ENCODE peak calls at places on chromosome 14, in four cellular contexts. I, J, O and H are unnamed samples.

GRCh38 chr14:53695692-53696091 is 260.9 kb downstream of the BMP4 start:
- DNase-seq in I (no peak), J (no peak), O (no peak), H (no peak)

GRCh38 chr14:49920935-49921334 is 28.1 kb downstream of the ARF6 start:
- DNase-seq in I (no peak), J (no peak), O (peak), H (no peak)

GRCh38 chr14:34489324-34489723 is 27.3 kb upstream of the SPTSSA start:
- DNase-seq in I (peak), J (no peak), O (no peak), H (no peak)

GRCh38 chr14:104343690-104344640 is 205.6 kb downstream of the KIF26A start:
- DNase-seq in I (no peak), J (no peak), O (no peak), H (no peak)

GRCh38 chr14:21034707-21035106 is at the start of gene RNASE13:
- DNase-seq in I (no peak), J (no peak), O (no peak), H (no peak)

GRCh38 chr14:87351007-87351406 is 642.0 kb downstream of the GALC start:
- DNase-seq in I (no peak), J (no peak), O (no peak), H (no peak)

GRCh38 chr14:74913986-74914573 is 9.0 kb downstream of the RPS6KL1 start:
- DNase-seq in I (peak), J (peak), O (peak), H (peak)

GRCh38 chr14:94124582-94125377 is 4.6 kb downstream of the IFI27L2 start:
- DNase-seq in I (no peak), J (no peak), O (no peak), H (no peak)

GRCh38 chr14:26286066-26286791 is 311.6 kb downstream of the NOVA1 start:
- DNase-seq in I (peak), J (no peak), O (no peak), H (no peak)

GRCh38 chr14:95052016-95052585 is 105.2 kb downstream of the DICER1 start:
- DNase-seq in I (no peak), J (no peak), O (no peak), H (no peak)

GRCh38 chr14:56216631-56217379 is 98.6 kb downstream of the PELI2 start:
- DNase-seq in I (peak), J (no peak), O (no peak), H (no peak)

GRCh38 chr14:23559010-23559920 is 3.2 kb downstream of the THTPA start:
- DNase-seq in I (peak), J (no peak), O (peak), H (peak)

GRCh38 chr14:99242816-99243795 is 28.9 kb downstream of the BCL11B start:
- DNase-seq in I (no peak), J (no peak), O (no peak), H (no peak)

GRCh38 chr14:103095210-103095778 is 769 bp downstream of the EXOC3L4 start:
- DNase-seq in I (no peak), J (no peak), O (no peak), H (no peak)

GRCh38 chr14:91410781-91411536 is 6.7 kb downstream of the CCDC88C start:
- DNase-seq in I (no peak), J (no peak), O (no peak), H (no peak)

GRCh38 chr14:32244404-32244803 is 41.3 kb upstream of the RNU6-8 start:
- DNase-seq in I (peak), J (no peak), O (no peak), H (no peak)

GRCh38 chr14:76584271-76584702 is 177.0 kb upstream of the VASH1 start:
- DNase-seq in I (no peak), J (no peak), O (no peak), H (no peak)

GRCh38 chr14:74964787-74965769 is 9.7 kb upstream of the PGF start:
- DNase-seq in I (no peak), J (no peak), O (no peak), H (no peak)

GRCh38 chr14:77882098-77882497 is 82.2 kb downstream of the ADCK1 start:
- DNase-seq in I (no peak), J (no peak), O (no peak), H (no peak)

GRCh38 chr14:99884834-99885648 is 91.8 kb downstream of the EML1 start:
- DNase-seq in I (peak), J (peak), O (peak), H (peak)

GRCh38 chr14:26130690-26131089 is 467.1 kb downstream of the NOVA1 start:
- DNase-seq in I (no peak), J (no peak), O (no peak), H (no peak)

GRCh38 chr14:41606249-41607118 is at the start of gene LRFN5:
- DNase-seq in I (peak), J (no peak), O (no peak), H (peak)

GRCh38 chr14:25303934-25304333 is 254.0 kb upstream of the STXBP6 start:
- DNase-seq in I (no peak), J (no peak), O (no peak), H (no peak)

GRCh38 chr14:52871606-52872005 is 79.2 kb downstream of the FERMT2 start:
- DNase-seq in I (no peak), J (no peak), O (no peak), H (no peak)

GRCh38 chr14:95018845-95019244 is 138.5 kb downstream of the DICER1 start:
- DNase-seq in I (no peak), J (peak), O (no peak), H (no peak)

GRCh38 chr14:90726656-90727055 is 89.6 kb downstream of the TTC7B start:
- DNase-seq in I (peak), J (no peak), O (no peak), H (no peak)

GRCh38 chr14:89011727-89012271 is 187.3 kb downstream of the TTC8 start:
- DNase-seq in I (no peak), J (no peak), O (no peak), H (no peak)

GRCh38 chr14:89013698-89014569 is 189.5 kb downstream of the TTC8 start:
- DNase-seq in I (no peak), J (no peak), O (no peak), H (no peak)

GRCh38 chr14:89012272-89013097 is 188.0 kb downstream of the TTC8 start:
- DNase-seq in I (no peak), J (no peak), O (no peak), H (no peak)

GRCh38 chr14:89014570-89014847 is 190.1 kb downstream of the TTC8 start:
- DNase-seq in I (no peak), J (no peak), O (no peak), H (no peak)

DNA sequence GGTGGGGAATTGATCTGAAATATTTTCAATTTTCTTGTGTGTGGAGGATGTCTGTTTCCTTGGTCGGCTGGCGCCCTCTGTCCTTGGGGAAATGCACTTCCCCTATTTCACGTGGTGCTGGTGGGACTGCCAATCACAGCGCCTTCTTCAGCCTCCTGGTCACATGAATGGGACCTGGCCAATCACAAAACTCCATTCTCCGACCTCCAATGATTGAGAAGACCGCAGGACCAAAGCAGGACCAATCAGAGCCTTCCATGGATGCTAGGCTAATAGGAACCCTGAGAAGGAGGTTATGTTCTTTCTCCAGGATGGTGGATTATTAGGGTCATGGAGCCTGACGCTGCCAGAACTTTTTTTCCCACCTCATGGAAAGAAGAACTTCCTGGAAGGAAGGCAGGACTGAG is 188.7 kb downstream of the TTC8 start:
- DNase-seq in I (peak), J (no peak), O (no peak), H (no peak)
- TF ChIP-seq CTCF in I (peak), J (peak), O (no peak), H (no peak)

DNA sequence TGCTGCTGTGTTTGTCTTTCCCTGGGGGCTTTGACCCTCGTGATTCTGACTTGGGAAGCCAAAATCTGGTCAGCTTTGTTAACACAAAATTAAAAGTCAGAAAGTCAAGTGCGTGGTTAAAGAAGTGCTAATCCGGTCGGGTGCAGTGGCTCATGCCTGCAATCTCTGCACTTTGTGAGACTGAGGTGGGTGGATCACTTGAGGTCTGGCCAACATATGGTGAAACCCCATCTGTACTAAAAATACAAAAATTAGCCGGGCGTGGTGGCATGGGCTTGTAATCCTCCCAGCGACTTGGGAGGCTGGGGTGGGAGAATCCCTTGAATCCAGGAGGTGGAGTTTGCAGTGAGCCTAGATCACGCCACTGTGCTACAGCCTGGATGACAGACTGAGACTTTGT is 844.6 kb downstream of the VRK1 start:
- DNase-seq in I (no peak), J (no peak), O (no peak), H (no peak)
- TF ChIP-seq CTCF in I (no peak), J (no peak), O (no peak), H (no peak)

GRCh38 chr14:65074449-65075155 is 27.7 kb downstream of the MAX start:
- DNase-seq in I (no peak), J (no peak), O (no peak), H (no peak)
- TF ChIP-seq CTCF in I (no peak), J (no peak), O (no peak), H (no peak)

GRCh38 chr14:72613975-72614319 is 280.0 kb downstream of the DPF3 start:
- DNase-seq in I (no peak), J (no peak), O (no peak), H (no peak)
- TF ChIP-seq CTCF in I (no peak), J (no peak), O (no peak), H (no peak)

GRCh38 chr14:92793709-92794546 is at the start of gene GOLGA5:
- DNase-seq in I (peak), J (peak), O (peak), H (peak)
- TF ChIP-seq CTCF in I (no peak), J (no peak), O (no peak), H (no peak)